ENCODE peak calls at places on chromosome 14, in five cellular contexts. W, Q, O, C and A are unnamed samples.

GRCh38 chr14:88605594-88605993 is 42.8 kb downstream of the ZC3H14 start:
- DNase-seq in W (no peak), C (no peak), Q (no peak), O (no peak), A (peak; percentile 12)

GRCh38 chr14:53542692-53543091 is 389.6 kb upstream of the DDHD1 start:
- DNase-seq in W (peak; percentile 47), C (no peak), O (no peak), Q (no peak), A (no peak)

GRCh38 chr14:101215266-101215665 is 311.7 kb upstream of the RTL1 start:
- DNase-seq in W (no peak), Q (no peak), C (no peak), O (no peak), A (peak; percentile 82)

GRCh38 chr14:102140750-102141145 is 1.1 kb downstream of the WDR20 start:
- DNase-seq in C (no peak), Q (no peak), O (no peak), W (no peak), A (no peak)

GRCh38 chr14:63045612-63046320 is 508 bp upstream of the KCNH5 start:
- DNase-seq in Q (no peak), W (peak; percentile 37), O (no peak), C (no peak), A (no peak)

GRCh38 chr14:78071016-78071549 is 99.1 kb upstream of the NRXN3 start:
- DNase-seq in W (no peak), O (no peak), C (no peak), Q (no peak), A (no peak)

GRCh38 chr14:103142031-103142430 is 18.8 kb downstream of the TNFAIP2 start:
- DNase-seq in O (no peak), C (no peak), W (no peak), Q (no peak), A (no peak)

GRCh38 chr14:100874411-100875091 is 29.0 kb downstream of the RTL1 start:
- DNase-seq in C (no peak), Q (no peak), O (no peak), W (no peak), A (no peak)

GRCh38 chr14:60805881-60806569 is 71.5 kb downstream of the MNAT1 start:
- DNase-seq in C (no peak), O (no peak), Q (no peak), W (no peak), A (no peak)

GRCh38 chr14:87600236-87600635 is 392.7 kb downstream of the GALC start:
- DNase-seq in C (no peak), Q (no peak), O (no peak), W (no peak), A (peak; percentile 47)

GRCh38 chr14:93012516-93013367 is 89.8 kb downstream of the CHGA start:
- DNase-seq in C (no peak), W (no peak), O (no peak), Q (no peak), A (no peak)

GRCh38 chr14:93010118-93010475 is 87.1 kb downstream of the CHGA start:
- DNase-seq in O (no peak), W (no peak), Q (no peak), C (no peak), A (no peak)

GRCh38 chr14:93011650-93012317 is 88.8 kb downstream of the CHGA start:
- DNase-seq in O (no peak), C (no peak), W (no peak), Q (no peak), A (no peak)

GRCh38 chr14:93009471-93010117 is 86.6 kb downstream of the CHGA start:
- DNase-seq in W (no peak), O (no peak), Q (no peak), C (no peak), A (no peak)

GRCh38 chr14:93010543-93011541 is 87.9 kb downstream of the CHGA start:
- DNase-seq in W (no peak), C (no peak), O (no peak), Q (no peak), A (no peak)
- H3K4me1 ChIP-seq in W (peaks cover 34% of the 10 kb centered on the region), C (no peaks in the 10 kb centered on the region), O (peaks cover 86% of the 10 kb centered on the region), Q (peaks cover 12% of the 10 kb centered on the region), A (peaks cover 100% of the 10 kb centered on the region)

GRCh38 chr14:75630695-75631452 is 29.8 kb downstream of the ERG28 start:
- DNase-seq in O (no peak), W (no peak), C (no peak), Q (no peak), A (no peak)

GRCh38 chr14:75626857-75627256 is 33.8 kb downstream of the ERG28 start:
- DNase-seq in Q (no peak), C (no peak), O (no peak), W (no peak), A (no peak)

GRCh38 chr14:75628816-75629215 is 31.9 kb downstream of the ERG28 start:
- DNase-seq in W (no peak), O (no peak), C (no peak), Q (no peak), A (no peak)

GRCh38 chr14:75631453-75631831 is 29.2 kb downstream of the ERG28 start:
- DNase-seq in O (no peak), W (no peak), Q (no peak), C (no peak), A (no peak)

DNA sequence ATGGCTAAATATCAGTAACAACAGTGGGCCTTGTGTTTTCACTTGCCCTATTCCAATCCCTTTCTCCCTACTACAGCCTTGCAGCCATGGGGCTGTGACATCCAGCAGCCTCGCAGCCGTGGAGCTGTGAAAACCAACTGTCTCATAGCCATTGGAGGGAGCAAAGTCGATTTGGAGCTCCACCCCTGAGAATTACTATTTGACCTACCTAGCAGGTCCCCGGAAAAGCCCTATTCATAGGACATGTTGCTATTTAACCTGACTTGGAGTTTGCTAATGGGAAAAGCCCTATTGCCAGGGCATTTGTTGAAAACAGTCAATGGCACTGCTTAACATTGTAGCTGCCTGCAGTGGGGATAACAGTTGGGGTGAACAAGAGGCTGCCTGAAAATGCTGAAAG is 33.3 kb downstream of the ERG28 start:
- DNase-seq in Q (no peak), O (no peak), C (no peak), W (no peak), A (no peak)
- H3K27ac ChIP-seq in Q (no peak overlapping the region), O (no peak overlapping the region), C (no peak overlapping the region), W (no peak overlapping the region), A (no peak overlapping the region)

DNA sequence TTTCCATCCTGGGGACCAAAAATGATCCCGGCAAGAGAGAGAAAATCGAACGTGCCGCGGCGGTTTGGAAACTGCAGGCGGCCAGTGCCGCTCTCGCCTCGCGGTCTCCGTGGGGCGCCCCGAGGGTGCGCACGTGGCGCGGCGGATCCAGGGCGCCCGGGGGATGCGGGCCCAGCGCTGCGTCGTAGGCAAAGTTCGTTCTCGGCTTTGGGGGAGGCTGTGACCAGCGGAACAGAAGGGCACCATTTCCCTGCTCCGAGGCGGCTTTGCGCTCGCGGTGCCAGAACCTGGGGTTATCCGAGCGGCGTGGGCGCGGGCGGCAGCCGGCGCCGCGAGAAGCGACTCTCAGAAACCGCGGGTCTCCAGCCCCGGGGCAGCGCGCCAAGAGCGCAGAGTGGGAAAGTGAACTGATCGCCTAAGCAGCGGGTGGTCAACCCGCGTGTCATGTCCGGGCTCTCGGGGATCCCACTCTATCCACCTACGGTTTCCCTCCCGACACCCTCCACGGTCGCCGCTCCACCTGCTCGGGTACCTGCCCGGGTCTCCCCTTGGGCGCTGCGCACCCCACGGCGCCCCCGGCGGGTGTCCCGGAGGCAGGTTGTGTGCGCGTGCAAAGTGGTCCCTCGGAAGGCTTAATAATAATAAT is 1.1 kb downstream of the ESRRB start:
- DNase-seq in W (no peak), C (no peak), Q (no peak), O (no peak), A (no peak)
- H3K4me3 ChIP-seq in W (peak overlapping the region; percentile 39), C (no peak overlapping the region), Q (no peak overlapping the region), O (peak overlapping the region; percentile 42), A (no peak overlapping the region)

DNA sequence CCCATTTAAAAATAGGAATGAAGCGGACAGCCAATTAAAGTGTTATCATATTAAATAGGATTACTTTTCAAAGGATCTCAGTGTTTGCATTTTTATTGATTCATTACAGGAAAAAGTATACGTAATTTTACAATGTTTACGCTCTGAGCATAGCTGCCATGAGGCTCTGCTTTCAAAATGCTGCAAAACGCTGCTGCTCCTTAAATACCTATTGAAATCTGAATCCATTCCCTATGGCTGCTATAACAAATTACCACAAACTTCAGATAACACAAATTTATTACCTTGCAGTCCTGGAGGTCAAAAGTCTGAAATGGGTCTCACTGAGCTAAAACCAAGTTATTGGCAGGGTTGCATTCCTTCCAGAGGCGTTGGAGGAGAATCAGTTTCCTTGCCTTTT is 59.8 kb downstream of the ARMH4 start:
- DNase-seq in C (no peak), O (no peak), W (no peak), Q (no peak), A (no peak)
- H3K4me1 ChIP-seq in C (no peaks in the 10 kb centered on the region), O (no peaks in the 10 kb centered on the region), W (no peaks in the 10 kb centered on the region), Q (no peaks in the 10 kb centered on the region), A (no peaks in the 10 kb centered on the region)

GRCh38 chr14:105116451-105117256 is 51.4 kb upstream of the GPR132 start:
- DNase-seq in O (no peak), C (no peak), W (no peak), Q (no peak), A (no peak)

GRCh38 chr14:105118646-105119409 is 49.7 kb downstream of the JAG2 start:
- DNase-seq in W (no peak), O (no peak), C (no peak), Q (no peak), A (no peak)

GRCh38 chr14:105119410-105120025 is 49.1 kb downstream of the JAG2 start:
- DNase-seq in Q (no peak), O (no peak), W (no peak), C (no peak), A (no peak)

GRCh38 chr14:105117710-105118385 is 50.7 kb downstream of the JAG2 start:
- DNase-seq in Q (no peak), C (no peak), W (no peak), O (no peak), A (no peak)

GRCh38 chr14:105117257-105117646 is 51.3 kb downstream of the JAG2 start:
- DNase-seq in O (no peak), Q (no peak), C (no peak), W (no peak), A (no peak)
- H3K27ac ChIP-seq in O (no peak overlapping the region), Q (no peak overlapping the region), C (no peak overlapping the region), W (no peak overlapping the region), A (no peak overlapping the region)

GRCh38 chr14:99286761-99287160 is 14.8 kb upstream of the BCL11B start:
- DNase-seq in W (no peak), Q (no peak), C (no peak), O (no peak), A (no peak)
- H3K4me3 ChIP-seq in W (no peak overlapping the region), Q (no peak overlapping the region), C (no peak overlapping the region), O (no peak overlapping the region), A (no peak overlapping the region)